ENCODE peak calls at places on chromosomes 2 and 18, in seven cellular contexts. One of them, this sample, is unnamed.

GRCh38 chr2:226515344-226516055 is 284.1 kb downstream of the IRS1 start:
- DNase-seq in uterus: no peak
- DNase-seq in endodermal cell: no peak
- DNase-seq in body of pancreas: no peak
- DNase-seq in heart right ventricle: no peak
- DNase-seq in neural progenitor cell: no peak
- DNase-seq in CD8-positive, alpha-beta memory T cell: no peak
- DNase-seq in this sample: no peak

GRCh38 chr2:44981714-44982108 is 27.5 kb downstream of the SIX2 start:
- DNase-seq in uterus: peak; percentile 69
- DNase-seq in endodermal cell: peak; percentile 92
- DNase-seq in body of pancreas: peak; percentile 82
- DNase-seq in heart right ventricle: peak; percentile 74
- DNase-seq in neural progenitor cell: peak; percentile 89
- DNase-seq in CD8-positive, alpha-beta memory T cell: peak; percentile 47
- DNase-seq in this sample: peak; percentile 65

GRCh38 chr2:189116059-189116458 is 63.5 kb downstream of the COL5A2 start:
- DNase-seq in uterus: no peak
- DNase-seq in endodermal cell: no peak
- DNase-seq in body of pancreas: no peak
- DNase-seq in heart right ventricle: no peak
- DNase-seq in neural progenitor cell: no peak
- DNase-seq in CD8-positive, alpha-beta memory T cell: no peak
- DNase-seq in this sample: no peak

GRCh38 chr2:239905306-239905705 is 119.8 kb downstream of the NDUFA10 start:
- DNase-seq in uterus: no peak
- DNase-seq in endodermal cell: no peak
- DNase-seq in body of pancreas: no peak
- DNase-seq in heart right ventricle: no peak
- DNase-seq in neural progenitor cell: no peak
- DNase-seq in CD8-positive, alpha-beta memory T cell: no peak
- DNase-seq in this sample: no peak

GRCh38 chr2:144518744-144519596 is 949 bp downstream of the ZEB2 start:
- DNase-seq in uterus: no peak
- DNase-seq in endodermal cell: no peak
- DNase-seq in body of pancreas: no peak
- DNase-seq in heart right ventricle: no peak
- DNase-seq in neural progenitor cell: no peak
- DNase-seq in CD8-positive, alpha-beta memory T cell: no peak
- DNase-seq in this sample: no peak

GRCh38 chr2:198337368-198337767 is 533.0 kb downstream of the PLCL1 start:
- DNase-seq in uterus: no peak
- DNase-seq in endodermal cell: no peak
- DNase-seq in body of pancreas: no peak
- DNase-seq in heart right ventricle: no peak
- DNase-seq in neural progenitor cell: peak; percentile 28
- DNase-seq in CD8-positive, alpha-beta memory T cell: no peak
- DNase-seq in this sample: no peak

GRCh38 chr2:9631976-9632700 is 1.3 kb upstream of the YWHAQ start:
- DNase-seq in uterus: peak; percentile 30
- DNase-seq in endodermal cell: peak; percentile 75
- DNase-seq in body of pancreas: no peak
- DNase-seq in heart right ventricle: peak; percentile 64
- DNase-seq in neural progenitor cell: peak; percentile 35
- DNase-seq in CD8-positive, alpha-beta memory T cell: no peak
- DNase-seq in this sample: no peak

GRCh38 chr2:119431976-119432881 is 575 bp downstream of the TMEM37 start:
- DNase-seq in uterus: no peak
- DNase-seq in endodermal cell: no peak
- DNase-seq in body of pancreas: no peak
- DNase-seq in heart right ventricle: no peak
- DNase-seq in neural progenitor cell: peak; percentile 49
- DNase-seq in CD8-positive, alpha-beta memory T cell: no peak
- DNase-seq in this sample: peak; percentile 62

GRCh38 chr18:59096098-59096779 is 43.4 kb upstream of the SEC11C start:
- DNase-seq in uterus: no peak
- DNase-seq in endodermal cell: peak; percentile 90
- DNase-seq in body of pancreas: no peak
- DNase-seq in heart right ventricle: no peak
- DNase-seq in neural progenitor cell: peak; percentile 48
- DNase-seq in CD8-positive, alpha-beta memory T cell: no peak
- DNase-seq in this sample: no peak

GRCh38 chr18:49972535-49972934 is 159.2 kb upstream of the ACAA2 start:
- DNase-seq in uterus: no peak
- DNase-seq in endodermal cell: no peak
- DNase-seq in body of pancreas: no peak
- DNase-seq in heart right ventricle: no peak
- DNase-seq in neural progenitor cell: no peak
- DNase-seq in CD8-positive, alpha-beta memory T cell: no peak
- DNase-seq in this sample: no peak

GRCh38 chr2:241107384-241107783 is 5.3 kb upstream of the MTERF4 start:
- DNase-seq in uterus: no peak
- DNase-seq in endodermal cell: peak; percentile 24
- DNase-seq in body of pancreas: no peak
- DNase-seq in heart right ventricle: no peak
- DNase-seq in neural progenitor cell: no peak
- DNase-seq in CD8-positive, alpha-beta memory T cell: no peak
- DNase-seq in this sample: no peak

GRCh38 chr2:242031481-242032019 is 162.0 kb downstream of the RTP5 start:
- DNase-seq in uterus: no peak
- DNase-seq in endodermal cell: peak; percentile 34
- DNase-seq in body of pancreas: no peak
- DNase-seq in heart right ventricle: no peak
- DNase-seq in neural progenitor cell: no peak
- DNase-seq in CD8-positive, alpha-beta memory T cell: peak; percentile 31
- DNase-seq in this sample: peak; percentile 16

GRCh38 chr2:47664817-47665216 is 118.1 kb upstream of the MSH6 start:
- DNase-seq in uterus: no peak
- DNase-seq in endodermal cell: peak; percentile 75
- DNase-seq in body of pancreas: no peak
- DNase-seq in heart right ventricle: no peak
- DNase-seq in neural progenitor cell: no peak
- DNase-seq in CD8-positive, alpha-beta memory T cell: no peak
- DNase-seq in this sample: peak; percentile 9

GRCh38 chr2:121562269-121563176 is 31.8 kb downstream of the RNU4ATAC start:
- DNase-seq in uterus: no peak
- DNase-seq in endodermal cell: no peak
- DNase-seq in body of pancreas: no peak
- DNase-seq in heart right ventricle: no peak
- DNase-seq in neural progenitor cell: no peak
- DNase-seq in CD8-positive, alpha-beta memory T cell: no peak
- DNase-seq in this sample: no peak

GRCh38 chr2:162221064-162221463 is 22.2 kb downstream of the FAP start:
- DNase-seq in uterus: peak; percentile 70
- DNase-seq in endodermal cell: peak; percentile 93
- DNase-seq in body of pancreas: peak; percentile 72
- DNase-seq in heart right ventricle: peak; percentile 46
- DNase-seq in neural progenitor cell: peak; percentile 80
- DNase-seq in CD8-positive, alpha-beta memory T cell: peak; percentile 43
- DNase-seq in this sample: peak; percentile 56

GRCh38 chr2:239275871-239276812 is 124.7 kb downstream of the HDAC4 start:
- DNase-seq in uterus: no peak
- DNase-seq in endodermal cell: peak; percentile 48
- DNase-seq in body of pancreas: peak; percentile 18
- DNase-seq in heart right ventricle: peak; percentile 48
- DNase-seq in neural progenitor cell: no peak
- DNase-seq in CD8-positive, alpha-beta memory T cell: no peak
- DNase-seq in this sample: no peak

GRCh38 chr2:106536490-106536889 is 49.3 kb downstream of the CD8B2 start:
- DNase-seq in uterus: no peak
- DNase-seq in endodermal cell: no peak
- DNase-seq in body of pancreas: no peak
- DNase-seq in heart right ventricle: no peak
- DNase-seq in neural progenitor cell: no peak
- DNase-seq in CD8-positive, alpha-beta memory T cell: no peak
- DNase-seq in this sample: no peak

GRCh38 chr2:235537186-235537585 is 43.3 kb downstream of the AGAP1 start:
- DNase-seq in uterus: no peak
- DNase-seq in endodermal cell: no peak
- DNase-seq in body of pancreas: no peak
- DNase-seq in heart right ventricle: no peak
- DNase-seq in neural progenitor cell: no peak
- DNase-seq in CD8-positive, alpha-beta memory T cell: no peak
- DNase-seq in this sample: no peak

GRCh38 chr2:170341684-170342631 is 164.0 kb downstream of the MYO3B start:
- DNase-seq in uterus: no peak
- DNase-seq in endodermal cell: no peak
- DNase-seq in body of pancreas: no peak
- DNase-seq in heart right ventricle: no peak
- DNase-seq in neural progenitor cell: no peak
- DNase-seq in CD8-positive, alpha-beta memory T cell: no peak
- DNase-seq in this sample: no peak

GRCh38 chr2:218727502-218728165 is 17.0 kb downstream of the TTLL4 start:
- DNase-seq in uterus: no peak
- DNase-seq in endodermal cell: no peak
- DNase-seq in body of pancreas: no peak
- DNase-seq in heart right ventricle: no peak
- DNase-seq in neural progenitor cell: no peak
- DNase-seq in CD8-positive, alpha-beta memory T cell: no peak
- DNase-seq in this sample: peak; percentile 44

GRCh38 chr2:104127049-104127770 is 726.7 kb upstream of the POU3F3 start:
- DNase-seq in uterus: no peak
- DNase-seq in endodermal cell: no peak
- DNase-seq in body of pancreas: no peak
- DNase-seq in heart right ventricle: no peak
- DNase-seq in neural progenitor cell: no peak
- DNase-seq in CD8-positive, alpha-beta memory T cell: no peak
- DNase-seq in this sample: no peak

GRCh38 chr2:233416199-233416598 is 61.9 kb downstream of the DGKD start:
- DNase-seq in uterus: no peak
- DNase-seq in endodermal cell: no peak
- DNase-seq in body of pancreas: no peak
- DNase-seq in heart right ventricle: no peak
- DNase-seq in neural progenitor cell: no peak
- DNase-seq in CD8-positive, alpha-beta memory T cell: no peak
- DNase-seq in this sample: peak; percentile 81

GRCh38 chr2:184543832-184544231 is 54.5 kb upstream of the ZNF804A start:
- DNase-seq in uterus: no peak
- DNase-seq in endodermal cell: no peak
- DNase-seq in body of pancreas: no peak
- DNase-seq in heart right ventricle: no peak
- DNase-seq in neural progenitor cell: no peak
- DNase-seq in CD8-positive, alpha-beta memory T cell: no peak
- DNase-seq in this sample: no peak

GRCh38 chr2:73232471-73233153 is 427 bp downstream of the PRADC1 start:
- DNase-seq in uterus: peak; percentile 31
- DNase-seq in endodermal cell: peak; percentile 54
- DNase-seq in body of pancreas: peak; percentile 41
- DNase-seq in heart right ventricle: no peak
- DNase-seq in neural progenitor cell: no peak
- DNase-seq in CD8-positive, alpha-beta memory T cell: no peak
- DNase-seq in this sample: peak; percentile 70

GRCh38 chr2:44705851-44706555 is 235.5 kb upstream of the SIX3 start:
- DNase-seq in uterus: no peak
- DNase-seq in endodermal cell: no peak
- DNase-seq in body of pancreas: no peak
- DNase-seq in heart right ventricle: no peak
- DNase-seq in neural progenitor cell: peak; percentile 89
- DNase-seq in CD8-positive, alpha-beta memory T cell: no peak
- DNase-seq in this sample: no peak

GRCh38 chr2:54960118-54960517 is 90.1 kb downstream of the RTN4 start:
- DNase-seq in uterus: no peak
- DNase-seq in endodermal cell: no peak
- DNase-seq in body of pancreas: no peak
- DNase-seq in heart right ventricle: no peak
- DNase-seq in neural progenitor cell: no peak
- DNase-seq in CD8-positive, alpha-beta memory T cell: no peak
- DNase-seq in this sample: no peak
- H3K27me3 ChIP-seq in uterus: no peaks in the 10 kb centered on the region
- H3K27me3 ChIP-seq in endodermal cell: no peaks in the 10 kb centered on the region
- H3K27me3 ChIP-seq in body of pancreas: no peaks in the 10 kb centered on the region
- H3K27me3 ChIP-seq in heart right ventricle: peaks cover 15% of the 10 kb centered on the region
- H3K27me3 ChIP-seq in neural progenitor cell: no peaks in the 10 kb centered on the region
- H3K27me3 ChIP-seq in CD8-positive, alpha-beta memory T cell: no peaks in the 10 kb centered on the region
- H3K27me3 ChIP-seq in this sample: no peaks in the 10 kb centered on the region

GRCh38 chr18:23178201-23178600 is 42.9 kb downstream of the CABLES1 start:
- DNase-seq in uterus: no peak
- DNase-seq in endodermal cell: peak; percentile 42
- DNase-seq in body of pancreas: peak; percentile 18
- DNase-seq in heart right ventricle: no peak
- DNase-seq in neural progenitor cell: no peak
- DNase-seq in CD8-positive, alpha-beta memory T cell: no peak
- DNase-seq in this sample: no peak

GRCh38 chr18:23177433-23178072 is 42.3 kb downstream of the CABLES1 start:
- DNase-seq in uterus: no peak
- DNase-seq in endodermal cell: no peak
- DNase-seq in body of pancreas: peak; percentile 85
- DNase-seq in heart right ventricle: no peak
- DNase-seq in neural progenitor cell: no peak
- DNase-seq in CD8-positive, alpha-beta memory T cell: no peak
- DNase-seq in this sample: no peak

GRCh38 chr18:23178661-23179081 is 43.4 kb downstream of the CABLES1 start:
- DNase-seq in uterus: no peak
- DNase-seq in endodermal cell: no peak
- DNase-seq in body of pancreas: peak; percentile 49
- DNase-seq in heart right ventricle: no peak
- DNase-seq in neural progenitor cell: no peak
- DNase-seq in CD8-positive, alpha-beta memory T cell: no peak
- DNase-seq in this sample: no peak

GRCh38 chr18:23181547-23181946 is 46.3 kb downstream of the CABLES1 start:
- DNase-seq in uterus: no peak
- DNase-seq in endodermal cell: no peak
- DNase-seq in body of pancreas: no peak
- DNase-seq in heart right ventricle: no peak
- DNase-seq in neural progenitor cell: no peak
- DNase-seq in CD8-positive, alpha-beta memory T cell: no peak
- DNase-seq in this sample: no peak

DNA sequence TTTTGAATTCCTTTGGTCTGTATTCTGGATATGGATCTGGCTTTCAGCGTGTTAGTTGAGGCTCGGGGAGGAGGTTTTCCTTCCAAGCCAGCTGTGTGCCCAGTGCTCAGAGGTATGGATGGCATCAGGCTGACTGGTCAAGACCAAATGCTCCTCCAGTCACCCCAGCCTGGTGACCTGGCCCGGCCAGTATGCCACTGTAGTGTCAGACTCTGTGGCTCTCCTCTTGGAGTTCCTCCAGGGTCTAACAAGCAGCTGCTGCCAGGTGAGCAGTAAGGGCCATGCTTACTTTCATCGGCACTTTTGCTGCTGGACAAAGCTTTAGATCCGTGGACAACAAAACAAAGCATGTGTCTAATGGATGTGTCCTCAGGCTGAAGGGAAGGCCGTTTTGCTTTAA is 44.1 kb downstream of the CABLES1 start:
- DNase-seq in uterus: no peak
- DNase-seq in endodermal cell: peak; percentile 37
- DNase-seq in body of pancreas: no peak
- DNase-seq in heart right ventricle: no peak
- DNase-seq in neural progenitor cell: no peak
- DNase-seq in CD8-positive, alpha-beta memory T cell: no peak
- DNase-seq in this sample: no peak
- H3K4me3 ChIP-seq in uterus: no peak overlapping the region
- H3K4me3 ChIP-seq in endodermal cell: no peak overlapping the region
- H3K4me3 ChIP-seq in body of pancreas: no peak overlapping the region
- H3K4me3 ChIP-seq in heart right ventricle: no peak overlapping the region
- H3K4me3 ChIP-seq in neural progenitor cell: no peak overlapping the region
- H3K4me3 ChIP-seq in CD8-positive, alpha-beta memory T cell: no peak overlapping the region
- H3K4me3 ChIP-seq in this sample: no peak overlapping the region

GRCh38 chr18:69759046-69759445 is 188.6 kb downstream of the CD226 start:
- DNase-seq in uterus: no peak
- DNase-seq in endodermal cell: no peak
- DNase-seq in body of pancreas: no peak
- DNase-seq in heart right ventricle: no peak
- DNase-seq in neural progenitor cell: no peak
- DNase-seq in CD8-positive, alpha-beta memory T cell: no peak
- DNase-seq in this sample: no peak
- H3K27ac ChIP-seq in uterus: no peak overlapping the region
- H3K27ac ChIP-seq in endodermal cell: no peak overlapping the region
- H3K27ac ChIP-seq in body of pancreas: no peak overlapping the region
- H3K27ac ChIP-seq in heart right ventricle: no peak overlapping the region
- H3K27ac ChIP-seq in neural progenitor cell: no peak overlapping the region
- H3K27ac ChIP-seq in CD8-positive, alpha-beta memory T cell: no peak overlapping the region
- H3K27ac ChIP-seq in this sample: no peak overlapping the region

GRCh38 chr2:68637047-68637446 is 6.3 kb upstream of the PROKR1 start:
- DNase-seq in uterus: no peak
- DNase-seq in endodermal cell: no peak
- DNase-seq in body of pancreas: no peak
- DNase-seq in heart right ventricle: no peak
- DNase-seq in neural progenitor cell: peak; percentile 40
- DNase-seq in CD8-positive, alpha-beta memory T cell: no peak
- DNase-seq in this sample: no peak
- H3K27me3 ChIP-seq in uterus: no peaks in the 10 kb centered on the region
- H3K27me3 ChIP-seq in endodermal cell: no peaks in the 10 kb centered on the region
- H3K27me3 ChIP-seq in body of pancreas: no peaks in the 10 kb centered on the region
- H3K27me3 ChIP-seq in heart right ventricle: peaks cover 24% of the 10 kb centered on the region
- H3K27me3 ChIP-seq in neural progenitor cell: peaks cover 7% of the 10 kb centered on the region
- H3K27me3 ChIP-seq in CD8-positive, alpha-beta memory T cell: no peaks in the 10 kb centered on the region
- H3K27me3 ChIP-seq in this sample: peaks cover 3% of the 10 kb centered on the region